ENCODE peak calls at places on chromosomes 7 and 10, in ten cellular contexts. A is transverse colon, H is ovary, Q is sigmoid colon, E is A549, X is tibial nerve, R is stomach, D is H1, J is GM12878, Z is suprapubic skin. B is an unnamed sample.

GRCh38 chr10:25804505-25804904 is 129.5 kb upstream of the MYO3A start:
- DNase-seq in A (no peak), H (no peak), Q (no peak), E (no peak), X (no peak), R (no peak), D (no peak), J (no peak), Z (no peak), B (no peak)

GRCh38 chr10:100076750-100077149 is 4.9 kb downstream of the CPN1 start:
- DNase-seq in A (no peak), H (no peak), Q (no peak), E (no peak), X (no peak), R (no peak), D (no peak), J (peak; percentile 8), Z (no peak), B (no peak)

GRCh38 chr7:55493416-55493815 is 78.9 kb downstream of the VOPP1 start:
- DNase-seq in A (no peak), H (no peak), Q (no peak), E (no peak), X (no peak), R (no peak), D (no peak), J (no peak), Z (no peak), B (no peak)

GRCh38 chr7:47503283-47503682 is 78.6 kb downstream of the TNS3 start:
- DNase-seq in A (no peak), H (no peak), Q (no peak), E (no peak), X (no peak), R (no peak), D (no peak), J (no peak), Z (no peak), B (no peak)

GRCh38 chr10:86658751-86659150 is 4.4 kb downstream of the OPN4 start:
- DNase-seq in A (no peak), H (peak; percentile 5), Q (no peak), E (no peak), X (no peak), R (no peak), D (no peak), J (no peak), Z (no peak), B (no peak)

GRCh38 chr10:71232089-71232998 is 20.0 kb downstream of the UNC5B start:
- DNase-seq in A (no peak), H (no peak), Q (no peak), E (no peak), X (no peak), R (peak; percentile 91), D (no peak), J (no peak), Z (no peak), B (no peak)

GRCh38 chr10:69869291-69869841 is 67.7 kb downstream of the COL13A1 start:
- DNase-seq in A (peak; percentile 79), H (no peak), Q (no peak), E (no peak), X (no peak), R (peak; percentile 66), D (no peak), J (no peak), Z (no peak), B (no peak)

GRCh38 chr7:85820702-85821443 is 634.0 kb upstream of the SEMA3D start:
- DNase-seq in A (no peak), H (no peak), Q (no peak), E (no peak), X (no peak), R (no peak), D (no peak), J (no peak), Z (no peak), B (no peak)

GRCh38 chr7:2274666-2275065 is 32.6 kb downstream of the NUDT1 start:
- DNase-seq in A (no peak), H (no peak), Q (no peak), E (no peak), X (no peak), R (no peak), D (no peak), J (no peak), Z (no peak), B (no peak)

GRCh38 chr7:2275101-2275500 is 33.1 kb downstream of the NUDT1 start:
- DNase-seq in A (no peak), H (no peak), Q (no peak), E (no peak), X (no peak), R (no peak), D (no peak), J (no peak), Z (no peak), B (no peak)

GRCh38 chr7:2276107-2276506 is 34.1 kb downstream of the NUDT1 start:
- DNase-seq in A (no peak), H (no peak), Q (no peak), E (no peak), X (no peak), R (no peak), D (no peak), J (no peak), Z (no peak), B (peak; percentile 58)

GRCh38 chr7:2279873-2280272 is 34.4 kb downstream of the SNX8 start:
- DNase-seq in A (no peak), H (no peak), Q (no peak), E (no peak), X (no peak), R (no peak), D (no peak), J (no peak), Z (no peak), B (no peak)

GRCh38 chr7:2278026-2278425 is 36.0 kb downstream of the NUDT1 start:
- DNase-seq in A (no peak), H (no peak), Q (no peak), E (no peak), X (no peak), R (no peak), D (no peak), J (no peak), Z (no peak), B (no peak)
- H3K4me3 ChIP-seq in A (no peak overlapping the region), H (no peak overlapping the region), Q (no peak overlapping the region), E (no peak overlapping the region), X (no peak overlapping the region), R (no peak overlapping the region), D (no peak overlapping the region), J (no peak overlapping the region), Z (no peak overlapping the region), B (no peak overlapping the region)

GRCh38 chr10:22320591-22321155 is at the start of gene BMI1:
- DNase-seq in A (peak; percentile 80), H (peak; percentile 68), Q (peak; percentile 94), E (peak; percentile 76), X (peak; percentile 76), R (peak; percentile 72), D (peak; percentile 54), J (no peak), Z (peak; percentile 80), B (peak; percentile 94)

GRCh38 chr10:22321156-22321711 is 335 bp downstream of the BMI1 start:
- DNase-seq in A (peak; percentile 61), H (peak; percentile 37), Q (peak; percentile 81), E (peak; percentile 82), X (peak; percentile 42), R (peak; percentile 57), D (peak; percentile 82), J (no peak), Z (peak; percentile 89), B (peak; percentile 40)

GRCh38 chr10:22323538-22324305 is 2.8 kb downstream of the BMI1 start:
- DNase-seq in A (no peak), H (no peak), Q (no peak), E (no peak), X (no peak), R (no peak), D (no peak), J (no peak), Z (no peak), B (no peak)

GRCh38 chr10:22322663-22323160 is 1.8 kb downstream of the BMI1 start:
- DNase-seq in A (no peak), H (no peak), Q (no peak), E (no peak), X (no peak), R (no peak), D (no peak), J (no peak), Z (no peak), B (no peak)

DNA sequence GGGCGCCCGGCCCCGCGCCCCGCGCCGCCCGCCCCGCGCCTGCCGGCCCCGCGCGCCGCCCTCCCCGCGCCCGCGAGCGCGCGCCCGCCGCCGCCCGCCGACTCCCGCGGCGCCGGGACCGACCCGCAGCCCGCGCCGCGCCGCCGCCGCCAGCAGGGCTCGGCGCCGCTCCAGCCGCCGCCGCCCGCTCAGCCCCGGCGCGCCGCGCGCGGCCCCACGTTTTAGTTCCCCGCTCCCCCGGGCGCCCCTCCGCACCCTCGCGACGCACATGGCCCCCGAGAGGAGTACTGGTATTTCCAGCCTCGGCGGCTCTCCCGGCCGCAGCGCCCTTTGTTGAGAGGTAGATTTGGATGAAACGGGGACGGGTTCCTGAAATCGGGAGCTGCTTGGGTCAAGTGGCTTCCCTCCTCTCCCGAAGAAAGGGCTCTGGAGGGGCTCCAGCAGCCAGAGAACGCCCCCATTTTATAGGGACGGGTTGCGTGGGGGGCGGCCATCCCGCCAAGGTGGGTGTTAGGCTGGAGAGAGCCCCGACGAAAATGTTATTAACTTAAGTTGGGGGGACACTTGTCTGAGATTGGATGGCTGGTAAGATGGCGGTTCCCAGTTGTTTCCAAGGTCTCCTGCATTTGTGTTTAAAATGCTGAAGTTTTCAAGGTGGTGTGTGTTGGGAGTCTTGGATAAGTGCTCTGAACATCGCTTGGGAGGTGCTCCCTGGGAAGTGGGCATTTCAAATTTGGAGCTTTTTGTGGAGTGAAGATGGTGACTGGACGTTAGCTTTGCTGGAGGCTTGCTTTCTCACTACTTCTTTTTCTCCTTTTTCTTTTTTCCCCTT is 1.1 kb downstream of the BMI1 start:
- DNase-seq in A (no peak), H (peak; percentile 12), Q (peak; percentile 74), E (peak; percentile 32), X (no peak), R (no peak), D (peak; percentile 69), J (no peak), Z (no peak), B (peak; percentile 91)
- TF ChIP-seq EP300 in A (no peak), H (no peak), Q (no peak), E (no peak), X (no peak), R (no peak), D (no peak), J (no peak), Z (no peak), B (no peak)

GRCh38 chr10:133297504-133297903 is 11.2 kb downstream of the TUBGCP2 start:
- DNase-seq in A (no peak), H (no peak), Q (no peak), E (no peak), X (no peak), R (no peak), D (no peak), J (no peak), Z (no peak), B (no peak)

GRCh38 chr10:133292919-133293809 is 15.5 kb downstream of the TUBGCP2 start:
- DNase-seq in A (no peak), H (no peak), Q (no peak), E (no peak), X (no peak), R (no peak), D (no peak), J (no peak), Z (no peak), B (peak; percentile 73)

GRCh38 chr10:133295426-133296320 is 13.0 kb downstream of the TUBGCP2 start:
- DNase-seq in A (no peak), H (no peak), Q (no peak), E (no peak), X (no peak), R (no peak), D (no peak), J (no peak), Z (no peak), B (no peak)

GRCh38 chr10:133293810-133294119 is 14.9 kb downstream of the TUBGCP2 start:
- DNase-seq in A (no peak), H (no peak), Q (no peak), E (no peak), X (no peak), R (no peak), D (no peak), J (no peak), Z (no peak), B (no peak)

DNA sequence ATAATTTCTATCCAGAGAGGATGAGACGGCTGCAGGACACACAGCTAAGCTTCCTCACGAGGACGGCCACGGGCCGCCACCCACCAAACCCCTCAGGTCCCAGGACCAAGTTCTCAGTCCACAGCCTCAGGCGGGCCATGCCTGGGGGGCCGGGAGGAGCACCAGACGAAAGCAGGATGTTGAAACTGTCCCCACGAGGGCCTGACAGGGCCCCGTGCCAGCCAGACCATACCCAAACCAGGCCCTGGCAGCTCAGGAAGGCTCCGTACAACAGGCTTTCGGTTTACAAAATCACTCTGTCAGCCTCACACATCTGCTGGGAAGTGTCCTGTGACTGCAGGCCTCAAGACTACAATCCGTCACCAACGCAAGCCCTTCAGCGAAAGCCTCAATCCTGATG is 14.5 kb downstream of the TUBGCP2 start:
- DNase-seq in A (no peak), H (no peak), Q (no peak), E (no peak), X (no peak), R (no peak), D (no peak), J (no peak), Z (no peak), B (peak; percentile 64)
- TF ChIP-seq POLR2A in A (no peak), H (no peak), Q (no peak), E (no peak), X (no peak), R (no peak), D (no peak), J (no peak), Z (no peak), B (no peak)

DNA sequence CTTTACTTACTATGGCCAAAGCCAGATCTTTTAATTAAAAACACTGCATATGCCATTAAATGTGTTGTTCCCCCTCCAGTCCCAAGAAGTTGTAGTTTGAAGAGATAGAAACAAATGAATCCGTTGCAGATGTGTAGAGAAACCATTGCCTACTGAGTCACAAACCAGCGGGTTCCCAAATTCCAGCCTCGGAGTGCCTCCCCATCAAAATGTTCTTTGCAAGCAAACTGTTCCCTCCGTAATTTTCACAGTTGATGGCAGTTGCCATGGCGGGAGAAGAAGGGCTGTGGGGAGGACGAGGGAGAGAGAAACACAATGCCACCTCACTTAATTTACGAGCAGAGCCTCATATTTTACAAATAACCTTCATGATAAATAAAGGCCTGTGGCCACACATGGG is 1084.4 kb downstream of the KCNMA1 start:
- DNase-seq in A (no peak), H (no peak), Q (no peak), E (no peak), X (no peak), R (no peak), D (no peak), J (no peak), Z (no peak), B (no peak)
- H3K4me3 ChIP-seq in A (no peak overlapping the region), H (no peak overlapping the region), Q (no peak overlapping the region), E (no peak overlapping the region), X (no peak overlapping the region), R (no peak overlapping the region), D (no peak overlapping the region), J (no peak overlapping the region), Z (no peak overlapping the region), B (no peak overlapping the region)